ENCODE peak calls at places on chromosome 16, in ten cellular contexts. N is GM10248, D is heart left ventricle, Z is choroid plexus epithelial cell, X is tibial artery, V is GM12865, G is neural crest cell, P is brain microvascular endothelial cell, C is cardiac fibroblast, B is astrocyte of the cerebellum. R is an unnamed sample.

GRCh38 chr16:79847569-79847968 is 247.0 kb upstream of the MAF start:
- DNase-seq in V (no peak), P (no peak), N (no peak), X (no peak), Z (no peak), D (no peak), C (no peak), G (no peak), B (no peak), R (no peak)

GRCh38 chr16:68452176-68452575 is 3.9 kb upstream of the SMPD3 start:
- DNase-seq in G (no peak), X (no peak), P (no peak), V (no peak), B (no peak), D (no peak), C (peak), Z (peak), N (no peak), R (no peak)

GRCh38 chr16:46947900-46948547 is 25.4 kb downstream of the DNAJA2 start:
- DNase-seq in B (peak), G (peak), N (peak), V (peak), P (peak), C (peak), Z (peak), X (no peak), D (no peak), R (peak)

GRCh38 chr16:28261916-28262315 is 30.4 kb upstream of the SBK1 start:
- DNase-seq in B (no peak), X (no peak), V (no peak), G (no peak), N (no peak), C (no peak), Z (no peak), P (no peak), D (peak), R (no peak)

GRCh38 chr16:57325458-57325857 is 33.1 kb upstream of the CCL22 start:
- DNase-seq in V (no peak), P (no peak), N (no peak), G (no peak), Z (peak), D (no peak), C (peak), X (no peak), B (no peak), R (no peak)

GRCh38 chr16:55333690-55334089 is 9.7 kb downstream of the IRX6 start:
- DNase-seq in G (no peak), P (no peak), V (no peak), X (no peak), B (no peak), D (no peak), C (no peak), N (no peak), Z (no peak), R (no peak)

GRCh38 chr16:56950881-56951771 is 10.6 kb upstream of the CETP start:
- DNase-seq in P (peak), D (no peak), B (no peak), Z (peak), X (peak), N (peak), C (peak), V (peak), G (peak), R (peak)

GRCh38 chr16:79001156-79001997 is 599.2 kb downstream of the MAF start:
- DNase-seq in V (no peak), B (no peak), N (no peak), X (no peak), G (no peak), Z (no peak), D (no peak), P (no peak), C (no peak), R (no peak)

GRCh38 chr16:24995469-24995868 is 19.7 kb downstream of the ARHGAP17 start:
- DNase-seq in P (no peak), Z (no peak), V (no peak), D (no peak), C (no peak), G (no peak), X (no peak), B (no peak), N (no peak), R (no peak)

GRCh38 chr16:11162571-11163268 is 93.3 kb downstream of the SOCS1 start:
- DNase-seq in C (no peak), G (no peak), X (no peak), N (no peak), P (no peak), V (no peak), D (no peak), B (no peak), Z (no peak), R (no peak)

GRCh38 chr16:27154573-27155521 is 48.5 kb upstream of the KDM8 start:
- DNase-seq in V (peak), B (no peak), D (peak), G (peak), P (peak), Z (peak), X (peak), C (peak), N (peak), R (peak)

GRCh38 chr16:68444058-68444657 is 4.2 kb downstream of the SMPD3 start:
- DNase-seq in N (no peak), P (peak), G (peak), Z (peak), B (peak), C (peak), V (peak), X (no peak), D (peak), R (peak)

GRCh38 chr16:17476414-17477259 is 5.9 kb upstream of the XYLT1 start:
- DNase-seq in X (no peak), B (peak), N (peak), V (peak), D (no peak), C (peak), G (peak), P (peak), Z (peak), R (peak)

GRCh38 chr16:67161595-67162058 is 1.9 kb downstream of the FBXL8 start:
- DNase-seq in G (no peak), V (no peak), D (no peak), Z (no peak), N (no peak), B (no peak), C (no peak), P (no peak), X (no peak), R (no peak)

GRCh38 chr16:12059216-12059769 is 82.8 kb downstream of the SNX29 start:
- DNase-seq in D (peak), Z (no peak), G (no peak), P (no peak), X (no peak), C (no peak), N (no peak), V (peak), B (no peak), R (no peak)

GRCh38 chr16:77871932-77872331 is 83.6 kb downstream of the VAT1L start:
- DNase-seq in Z (no peak), B (no peak), D (no peak), P (no peak), V (no peak), C (no peak), X (no peak), N (no peak), G (no peak), R (no peak)

GRCh38 chr16:54135361-54136275 is 151.0 kb downstream of the IRX3 start:
- DNase-seq in V (no peak), C (peak), D (no peak), P (peak), N (no peak), Z (peak), X (no peak), B (peak), G (no peak), R (no peak)

GRCh38 chr16:53629607-53630312 is 73.9 kb downstream of the RPGRIP1L start:
- DNase-seq in X (no peak), N (no peak), V (no peak), C (no peak), P (no peak), Z (no peak), B (no peak), G (no peak), D (no peak), R (no peak)

GRCh38 chr16:20359997-20360396 is 7.5 kb upstream of the UMOD start:
- DNase-seq in B (no peak), G (peak), V (no peak), X (no peak), Z (no peak), C (no peak), N (no peak), D (no peak), P (no peak), R (no peak)

GRCh38 chr16:81544691-81545365 is 100.2 kb downstream of the CMIP start:
- DNase-seq in N (peak), P (no peak), D (no peak), G (no peak), Z (no peak), C (no peak), B (peak), X (no peak), V (peak), R (peak)

GRCh38 chr16:24983521-24983920 is 31.6 kb downstream of the ARHGAP17 start:
- DNase-seq in G (no peak), D (peak), Z (no peak), V (no peak), X (no peak), C (no peak), P (no peak), B (no peak), N (no peak), R (no peak)

GRCh38 chr16:89040391-89040790 is 53.3 kb upstream of the ACSF3 start:
- DNase-seq in Z (no peak), B (no peak), C (no peak), G (no peak), D (no peak), X (no peak), V (no peak), N (no peak), P (no peak), R (no peak)

GRCh38 chr16:30585400-30586191 is at the start of gene ZNF785:
- DNase-seq in X (peak), G (peak), N (peak), V (peak), D (peak), P (peak), B (peak), C (peak), Z (peak), R (peak)
- TF ChIP-seq CTCF in X (no peak), G (no peak), N (peak), V (no peak), D (no peak), P (peak), B (no peak), C (no peak), Z (no peak), R (no peak)

DNA sequence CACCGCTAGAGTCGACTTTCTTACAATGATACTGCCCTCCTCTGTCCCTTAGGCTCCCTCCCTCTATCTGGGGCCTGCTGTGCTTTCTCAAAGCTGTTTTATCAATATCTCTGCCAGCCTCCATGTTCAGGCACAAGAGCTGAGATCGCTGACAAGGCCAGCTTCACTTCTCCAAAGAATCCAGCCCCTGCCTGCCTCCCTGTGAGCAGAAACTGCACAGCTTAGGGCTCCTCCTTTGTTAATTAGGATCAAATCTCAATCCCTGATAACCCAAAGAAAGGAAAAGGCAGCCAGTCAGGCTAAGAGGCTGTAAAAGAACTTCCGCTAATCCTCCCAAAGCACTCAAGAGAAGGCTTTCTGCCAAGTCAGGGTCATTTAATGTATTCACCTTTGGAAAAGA is 616.0 kb upstream of the CDH11 start:
- DNase-seq in B (no peak), P (no peak), C (no peak), X (no peak), D (no peak), G (no peak), N (no peak), V (no peak), Z (peak), R (no peak)
- TF ChIP-seq CTCF in B (no peak), P (no peak), C (no peak), X (no peak), D (no peak), G (no peak), N (no peak), V (no peak), Z (peak), R (no peak)

GRCh38 chr16:74726736-74727135 is 26.1 kb upstream of the MLKL start:
- DNase-seq in X (no peak), N (no peak), G (peak), D (no peak), P (peak), Z (peak), B (no peak), C (peak), V (peak), R (no peak)
- TF ChIP-seq CTCF in X (no peak), N (peak), G (peak), D (peak), P (peak), Z (peak), B (peak), C (peak), V (peak), R (peak)

GRCh38 chr16:83437036-83437435 is 370.7 kb upstream of the HSBP1 start:
- DNase-seq in D (no peak), C (no peak), G (no peak), V (no peak), P (no peak), Z (no peak), B (no peak), N (no peak), X (no peak), R (no peak)

GRCh38 chr16:83438326-83438725 is 369.5 kb upstream of the HSBP1 start:
- DNase-seq in V (no peak), G (no peak), N (no peak), X (no peak), D (no peak), P (no peak), Z (no peak), C (peak), B (no peak), R (no peak)

GRCh38 chr16:83441523-83441922 is 366.3 kb upstream of the HSBP1 start:
- DNase-seq in B (no peak), G (no peak), D (no peak), N (no peak), V (no peak), X (no peak), P (peak), C (peak), Z (no peak), R (no peak)

GRCh38 chr16:83443972-83444371 is 363.8 kb upstream of the HSBP1 start:
- DNase-seq in N (no peak), V (no peak), X (no peak), B (no peak), G (no peak), C (no peak), Z (no peak), P (no peak), D (no peak), R (no peak)

GRCh38 chr16:83439412-83439811 is 368.4 kb upstream of the HSBP1 start:
- DNase-seq in X (no peak), P (no peak), D (no peak), N (no peak), Z (no peak), G (no peak), V (no peak), C (no peak), B (no peak), R (no peak)
- TF ChIP-seq CTCF in X (no peak), P (no peak), D (no peak), N (no peak), Z (no peak), G (no peak), V (no peak), C (no peak), B (no peak), R (no peak)

GRCh38 chr16:71883849-71884638 is at the start of gene ZNF821:
- DNase-seq in V (peak), Z (peak), C (peak), G (peak), D (peak), B (peak), P (peak), X (peak), N (peak), R (peak)
- TF ChIP-seq CTCF in V (no peak), Z (no peak), C (peak), G (no peak), D (peak), B (peak), P (no peak), X (peak), N (no peak), R (no peak)

GRCh38 chr16:85028638-85029412 is 1.2 kb downstream of the KIAA0513 start:
- DNase-seq in N (peak), C (peak), B (no peak), D (peak), P (no peak), X (peak), V (peak), G (no peak), Z (no peak), R (peak)

GRCh38 chr16:85026696-85027095 is 899 bp upstream of the KIAA0513 start:
- DNase-seq in B (no peak), Z (no peak), X (no peak), V (no peak), G (no peak), N (no peak), D (no peak), P (no peak), C (no peak), R (no peak)

GRCh38 chr16:85025781-85026653 is 1.6 kb upstream of the KIAA0513 start:
- DNase-seq in Z (no peak), X (no peak), V (no peak), G (no peak), D (no peak), B (no peak), C (no peak), N (no peak), P (no peak), R (no peak)

GRCh38 chr16:85027968-85028637 is 508 bp downstream of the KIAA0513 start:
- DNase-seq in X (no peak), Z (no peak), N (no peak), B (no peak), C (no peak), G (no peak), D (no peak), P (no peak), V (peak), R (no peak)

DNA sequence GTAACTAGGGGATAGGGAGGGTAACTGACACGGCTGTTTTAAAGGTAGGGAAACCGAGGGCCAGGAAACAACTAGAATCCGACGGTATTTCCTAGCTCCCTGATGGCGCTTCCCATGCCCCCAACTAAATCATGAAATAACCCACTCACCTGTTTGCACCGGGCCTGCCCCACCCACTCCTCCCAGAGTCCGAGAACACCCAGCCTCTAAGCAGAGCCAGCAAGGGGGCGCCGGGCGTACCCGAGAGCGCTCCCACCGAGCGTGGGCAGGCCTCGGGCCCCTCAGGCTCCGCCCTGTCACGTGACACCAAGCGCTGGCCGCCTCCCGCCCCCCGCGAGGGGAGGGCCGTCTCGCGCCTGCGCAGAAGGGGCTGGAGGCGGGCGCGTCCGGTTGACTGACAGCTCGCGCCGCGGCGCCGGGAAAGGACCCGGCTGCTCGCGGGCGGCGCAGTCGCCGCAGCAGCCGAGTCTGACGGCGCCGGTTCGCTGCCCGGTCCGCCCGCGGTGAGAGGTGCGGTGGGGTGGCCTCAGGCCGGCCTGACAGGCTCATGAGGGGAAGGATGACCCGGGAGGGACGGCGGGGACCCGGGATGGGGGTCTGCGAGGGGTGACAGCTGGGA is at the start of gene KIAA0513:
- DNase-seq in D (peak), B (peak), X (peak), V (peak), C (peak), Z (peak), N (peak), P (peak), G (peak), R (peak)
- TF ChIP-seq CTCF in D (no peak), B (no peak), X (no peak), V (peak), C (peak), Z (peak), N (peak), P (peak), G (peak), R (peak)

DNA sequence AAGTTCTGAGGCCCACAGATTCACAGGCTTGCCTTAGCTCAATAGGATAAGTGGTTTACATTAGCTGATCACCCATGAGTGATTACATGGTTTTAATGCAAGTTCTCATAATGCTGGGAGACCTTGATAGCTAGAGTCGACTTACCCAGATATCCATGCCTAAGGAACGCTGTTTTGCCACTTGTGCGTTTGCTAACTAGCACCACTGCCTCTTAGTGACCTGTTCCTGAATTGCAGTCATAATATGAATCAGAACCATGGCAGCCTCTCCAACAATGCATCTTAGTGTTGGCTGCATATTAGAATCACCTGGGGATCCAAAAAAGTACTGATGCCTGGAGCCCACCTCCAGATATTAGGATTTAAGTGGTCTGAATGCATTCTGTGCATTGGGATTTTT is 251.1 kb upstream of the CDH5 start:
- DNase-seq in D (no peak), G (no peak), C (no peak), V (peak), X (no peak), B (no peak), Z (no peak), N (no peak), P (no peak), R (no peak)
- TF ChIP-seq CTCF in D (no peak), G (no peak), C (no peak), V (peak), X (no peak), B (no peak), Z (peak), N (no peak), P (peak), R (no peak)

DNA sequence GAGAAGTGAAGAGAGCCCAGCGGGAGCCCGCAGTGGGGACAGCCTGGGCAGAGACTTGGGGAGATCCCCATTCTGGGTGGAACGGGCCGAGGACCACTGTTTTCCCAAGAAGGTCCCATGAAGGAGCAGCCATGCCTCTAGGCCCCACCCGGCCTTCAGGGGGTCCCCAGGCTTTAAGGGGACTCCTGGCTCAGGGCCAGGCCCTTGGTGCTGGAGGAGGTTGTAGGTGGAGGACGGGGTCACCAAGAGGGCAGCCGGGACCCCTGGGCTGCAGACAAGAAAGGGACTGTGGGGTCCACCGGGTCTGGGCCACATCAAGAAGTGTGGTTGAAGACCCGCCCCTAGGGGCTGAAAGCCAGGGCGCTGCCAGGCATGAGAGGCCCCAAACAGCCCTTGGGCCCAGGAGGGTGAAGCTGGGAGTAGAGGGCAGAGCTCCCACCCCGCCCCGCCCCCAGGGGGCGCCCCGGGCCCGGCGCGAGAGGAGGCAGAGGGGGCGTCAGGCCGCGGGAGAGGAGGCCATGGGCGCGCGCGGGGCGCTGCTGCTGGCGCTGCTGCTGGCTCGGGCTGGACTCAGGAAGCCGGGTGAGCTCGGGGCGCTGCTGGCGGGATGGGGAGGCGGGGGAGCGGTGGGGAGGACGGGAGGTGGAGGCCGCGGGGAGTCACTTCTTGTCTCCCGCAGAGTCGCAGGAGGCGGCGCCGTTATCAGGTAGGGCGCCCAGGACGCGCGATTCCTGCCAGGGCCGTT is at the start of gene PRSS21:
- DNase-seq in C (no peak), P (no peak), B (no peak), X (no peak), Z (no peak), D (no peak), N (no peak), G (no peak), V (peak), R (no peak)
- TF ChIP-seq CTCF in C (no peak), P (no peak), B (no peak), X (no peak), Z (no peak), D (peak), N (peak), G (no peak), V (peak), R (no peak)

GRCh38 chr16:4412854-4413253 is 3.5 kb downstream of the CORO7 start:
- DNase-seq in V (no peak), P (no peak), C (no peak), X (no peak), D (no peak), N (no peak), G (no peak), B (no peak), Z (no peak), R (no peak)

GRCh38 chr16:4415538-4416199 is 727 bp downstream of the CORO7 start:
- DNase-seq in B (no peak), D (peak), G (no peak), Z (no peak), X (peak), C (peak), P (no peak), V (peak), N (no peak), R (no peak)

GRCh38 chr16:4414187-4414909 is 2.0 kb downstream of the CORO7 start:
- DNase-seq in Z (no peak), D (no peak), V (peak), C (no peak), N (peak), X (no peak), P (no peak), B (no peak), G (no peak), R (peak)

GRCh38 chr16:4419402-4419801 is 3.0 kb upstream of the CORO7 start:
- DNase-seq in P (no peak), V (no peak), N (no peak), C (no peak), B (no peak), G (no peak), Z (no peak), X (no peak), D (no peak), R (no peak)

GRCh38 chr16:4416200-4417032 is at the start of gene CORO7:
- DNase-seq in C (peak), B (peak), Z (peak), G (peak), D (peak), V (peak), N (peak), X (peak), P (peak), R (peak)
- TF ChIP-seq CTCF in C (no peak), B (no peak), Z (no peak), G (peak), D (no peak), V (no peak), N (no peak), X (no peak), P (no peak), R (no peak)